ENCODE peak calls at places on chromosomes 2 and 18, in ten cellular contexts. One of them, this sample, is unnamed.

GRCh38 chr2:28751956-28752607 is 452 bp downstream of the PPP1CB start:
- DNase-seq in neuronal stem cell: no peak
- DNase-seq in effector CD4-positive, alpha-beta T cell: peak
- DNase-seq in PC-3: no peak
- DNase-seq in GM23248: peak
- DNase-seq in small intestine: peak
- DNase-seq in NCI-H187: no peak
- DNase-seq in T47D: no peak
- DNase-seq in GM10248: peak
- DNase-seq in fibroblast of mammary gland: no peak
- DNase-seq in this sample: no peak

GRCh38 chr2:239440511-239440959 is 39.7 kb upstream of the HDAC4 start:
- DNase-seq in neuronal stem cell: peak
- DNase-seq in effector CD4-positive, alpha-beta T cell: no peak
- DNase-seq in PC-3: no peak
- DNase-seq in GM23248: peak
- DNase-seq in small intestine: no peak
- DNase-seq in NCI-H187: no peak
- DNase-seq in T47D: no peak
- DNase-seq in GM10248: no peak
- DNase-seq in fibroblast of mammary gland: no peak
- DNase-seq in this sample: no peak

GRCh38 chr2:216690451-216691209 is 4.7 kb downstream of the IGFBP5 start:
- DNase-seq in neuronal stem cell: no peak
- DNase-seq in effector CD4-positive, alpha-beta T cell: no peak
- DNase-seq in PC-3: no peak
- DNase-seq in GM23248: peak
- DNase-seq in small intestine: no peak
- DNase-seq in NCI-H187: no peak
- DNase-seq in T47D: no peak
- DNase-seq in GM10248: no peak
- DNase-seq in fibroblast of mammary gland: peak
- DNase-seq in this sample: no peak

GRCh38 chr2:127047054-127047453 is 59.9 kb downstream of the BIN1 start:
- DNase-seq in neuronal stem cell: no peak
- DNase-seq in effector CD4-positive, alpha-beta T cell: no peak
- DNase-seq in PC-3: no peak
- DNase-seq in GM23248: no peak
- DNase-seq in small intestine: no peak
- DNase-seq in NCI-H187: no peak
- DNase-seq in T47D: no peak
- DNase-seq in GM10248: no peak
- DNase-seq in fibroblast of mammary gland: no peak
- DNase-seq in this sample: no peak

GRCh38 chr18:74796928-74797576 is 199.4 kb downstream of the ZNF407 start:
- DNase-seq in neuronal stem cell: no peak
- DNase-seq in effector CD4-positive, alpha-beta T cell: no peak
- DNase-seq in PC-3: peak
- DNase-seq in GM23248: peak
- DNase-seq in small intestine: no peak
- DNase-seq in NCI-H187: no peak
- DNase-seq in T47D: no peak
- DNase-seq in GM10248: peak
- DNase-seq in fibroblast of mammary gland: peak
- DNase-seq in this sample: no peak

GRCh38 chr2:65128297-65129190 is 1.4 kb downstream of the RAB1A start:
- DNase-seq in neuronal stem cell: no peak
- DNase-seq in effector CD4-positive, alpha-beta T cell: no peak
- DNase-seq in PC-3: peak
- DNase-seq in GM23248: peak
- DNase-seq in small intestine: peak
- DNase-seq in NCI-H187: no peak
- DNase-seq in T47D: no peak
- DNase-seq in GM10248: no peak
- DNase-seq in fibroblast of mammary gland: peak
- DNase-seq in this sample: no peak

GRCh38 chr2:30775833-30776232 is 31.4 kb downstream of the CAPN13 start:
- DNase-seq in neuronal stem cell: no peak
- DNase-seq in effector CD4-positive, alpha-beta T cell: no peak
- DNase-seq in PC-3: no peak
- DNase-seq in GM23248: no peak
- DNase-seq in small intestine: peak
- DNase-seq in NCI-H187: no peak
- DNase-seq in T47D: no peak
- DNase-seq in GM10248: no peak
- DNase-seq in fibroblast of mammary gland: no peak
- DNase-seq in this sample: no peak

GRCh38 chr18:75211721-75212625 is 1.4 kb downstream of the TSHZ1 start:
- DNase-seq in neuronal stem cell: peak
- DNase-seq in effector CD4-positive, alpha-beta T cell: no peak
- DNase-seq in PC-3: peak
- DNase-seq in GM23248: peak
- DNase-seq in small intestine: peak
- DNase-seq in NCI-H187: no peak
- DNase-seq in T47D: no peak
- DNase-seq in GM10248: peak
- DNase-seq in fibroblast of mammary gland: no peak
- DNase-seq in this sample: no peak

GRCh38 chr2:10397297-10397875 is 50.7 kb downstream of the ODC1 start:
- DNase-seq in neuronal stem cell: no peak
- DNase-seq in effector CD4-positive, alpha-beta T cell: no peak
- DNase-seq in PC-3: no peak
- DNase-seq in GM23248: no peak
- DNase-seq in small intestine: no peak
- DNase-seq in NCI-H187: no peak
- DNase-seq in T47D: no peak
- DNase-seq in GM10248: no peak
- DNase-seq in fibroblast of mammary gland: no peak
- DNase-seq in this sample: no peak

GRCh38 chr2:54653572-54654204 is 69.8 kb upstream of the EML6 start:
- DNase-seq in neuronal stem cell: no peak
- DNase-seq in effector CD4-positive, alpha-beta T cell: no peak
- DNase-seq in PC-3: no peak
- DNase-seq in GM23248: no peak
- DNase-seq in small intestine: no peak
- DNase-seq in NCI-H187: no peak
- DNase-seq in T47D: no peak
- DNase-seq in GM10248: no peak
- DNase-seq in fibroblast of mammary gland: no peak
- DNase-seq in this sample: no peak

GRCh38 chr2:128536925-128537620 is 218.4 kb upstream of the HS6ST1 start:
- DNase-seq in neuronal stem cell: peak
- DNase-seq in effector CD4-positive, alpha-beta T cell: no peak
- DNase-seq in PC-3: peak
- DNase-seq in GM23248: peak
- DNase-seq in small intestine: no peak
- DNase-seq in NCI-H187: no peak
- DNase-seq in T47D: no peak
- DNase-seq in GM10248: no peak
- DNase-seq in fibroblast of mammary gland: peak
- DNase-seq in this sample: no peak

GRCh38 chr2:97932975-97933662 is 62.6 kb downstream of the TMEM131 start:
- DNase-seq in neuronal stem cell: no peak
- DNase-seq in effector CD4-positive, alpha-beta T cell: no peak
- DNase-seq in PC-3: no peak
- DNase-seq in GM23248: no peak
- DNase-seq in small intestine: no peak
- DNase-seq in NCI-H187: no peak
- DNase-seq in T47D: no peak
- DNase-seq in GM10248: no peak
- DNase-seq in fibroblast of mammary gland: no peak
- DNase-seq in this sample: no peak

GRCh38 chr2:181658444-181658843 is 1.5 kb upstream of the CERKL start:
- DNase-seq in neuronal stem cell: no peak
- DNase-seq in effector CD4-positive, alpha-beta T cell: no peak
- DNase-seq in PC-3: no peak
- DNase-seq in GM23248: no peak
- DNase-seq in small intestine: peak
- DNase-seq in NCI-H187: no peak
- DNase-seq in T47D: no peak
- DNase-seq in GM10248: no peak
- DNase-seq in fibroblast of mammary gland: no peak
- DNase-seq in this sample: no peak

GRCh38 chr2:68245672-68246071 is 6.7 kb downstream of the PPP3R1 start:
- DNase-seq in neuronal stem cell: no peak
- DNase-seq in effector CD4-positive, alpha-beta T cell: no peak
- DNase-seq in PC-3: no peak
- DNase-seq in GM23248: no peak
- DNase-seq in small intestine: no peak
- DNase-seq in NCI-H187: no peak
- DNase-seq in T47D: no peak
- DNase-seq in GM10248: no peak
- DNase-seq in fibroblast of mammary gland: no peak
- DNase-seq in this sample: no peak

GRCh38 chr2:205644018-205644417 is 38.3 kb upstream of the NRP2 start:
- DNase-seq in neuronal stem cell: no peak
- DNase-seq in effector CD4-positive, alpha-beta T cell: no peak
- DNase-seq in PC-3: peak
- DNase-seq in GM23248: peak
- DNase-seq in small intestine: no peak
- DNase-seq in NCI-H187: no peak
- DNase-seq in T47D: no peak
- DNase-seq in GM10248: no peak
- DNase-seq in fibroblast of mammary gland: peak
- DNase-seq in this sample: no peak

GRCh38 chr18:78571063-78571785 is 408.4 kb upstream of the SALL3 start:
- DNase-seq in neuronal stem cell: no peak
- DNase-seq in effector CD4-positive, alpha-beta T cell: no peak
- DNase-seq in PC-3: no peak
- DNase-seq in GM23248: no peak
- DNase-seq in small intestine: no peak
- DNase-seq in NCI-H187: no peak
- DNase-seq in T47D: no peak
- DNase-seq in GM10248: no peak
- DNase-seq in fibroblast of mammary gland: no peak
- DNase-seq in this sample: no peak

GRCh38 chr2:232490221-232491138 is 2.8 kb upstream of the ECEL1 start:
- DNase-seq in neuronal stem cell: no peak
- DNase-seq in effector CD4-positive, alpha-beta T cell: no peak
- DNase-seq in PC-3: no peak
- DNase-seq in GM23248: no peak
- DNase-seq in small intestine: no peak
- DNase-seq in NCI-H187: no peak
- DNase-seq in T47D: no peak
- DNase-seq in GM10248: no peak
- DNase-seq in fibroblast of mammary gland: no peak
- DNase-seq in this sample: no peak

GRCh38 chr2:161992526-161992925 is 81.5 kb downstream of the DPP4 start:
- DNase-seq in neuronal stem cell: no peak
- DNase-seq in effector CD4-positive, alpha-beta T cell: peak
- DNase-seq in PC-3: no peak
- DNase-seq in GM23248: no peak
- DNase-seq in small intestine: peak
- DNase-seq in NCI-H187: no peak
- DNase-seq in T47D: no peak
- DNase-seq in GM10248: no peak
- DNase-seq in fibroblast of mammary gland: no peak
- DNase-seq in this sample: no peak

GRCh38 chr2:140108706-140109472 is 1328.7 kb upstream of the NXPH2 start:
- DNase-seq in neuronal stem cell: no peak
- DNase-seq in effector CD4-positive, alpha-beta T cell: no peak
- DNase-seq in PC-3: peak
- DNase-seq in GM23248: no peak
- DNase-seq in small intestine: no peak
- DNase-seq in NCI-H187: no peak
- DNase-seq in T47D: no peak
- DNase-seq in GM10248: no peak
- DNase-seq in fibroblast of mammary gland: no peak
- DNase-seq in this sample: no peak

GRCh38 chr2:219254590-219255219 is 987 bp upstream of the TUBA4A start:
- DNase-seq in neuronal stem cell: no peak
- DNase-seq in effector CD4-positive, alpha-beta T cell: peak
- DNase-seq in PC-3: no peak
- DNase-seq in GM23248: peak
- DNase-seq in small intestine: peak
- DNase-seq in NCI-H187: no peak
- DNase-seq in T47D: no peak
- DNase-seq in GM10248: peak
- DNase-seq in fibroblast of mammary gland: no peak
- DNase-seq in this sample: peak

GRCh38 chr2:67656875-67657274 is 259.7 kb downstream of the ETAA1 start:
- DNase-seq in neuronal stem cell: no peak
- DNase-seq in effector CD4-positive, alpha-beta T cell: no peak
- DNase-seq in PC-3: no peak
- DNase-seq in GM23248: peak
- DNase-seq in small intestine: no peak
- DNase-seq in NCI-H187: no peak
- DNase-seq in T47D: no peak
- DNase-seq in GM10248: no peak
- DNase-seq in fibroblast of mammary gland: peak
- DNase-seq in this sample: no peak

GRCh38 chr2:100748673-100749072 is 71.3 kb upstream of the NPAS2 start:
- DNase-seq in neuronal stem cell: no peak
- DNase-seq in effector CD4-positive, alpha-beta T cell: no peak
- DNase-seq in PC-3: no peak
- DNase-seq in GM23248: peak
- DNase-seq in small intestine: no peak
- DNase-seq in NCI-H187: no peak
- DNase-seq in T47D: no peak
- DNase-seq in GM10248: no peak
- DNase-seq in fibroblast of mammary gland: no peak
- DNase-seq in this sample: no peak

GRCh38 chr18:48607049-48607984 is 68.5 kb downstream of the CTIF start:
- DNase-seq in neuronal stem cell: no peak
- DNase-seq in effector CD4-positive, alpha-beta T cell: no peak
- DNase-seq in PC-3: no peak
- DNase-seq in GM23248: peak
- DNase-seq in small intestine: no peak
- DNase-seq in NCI-H187: no peak
- DNase-seq in T47D: no peak
- DNase-seq in GM10248: no peak
- DNase-seq in fibroblast of mammary gland: peak
- DNase-seq in this sample: no peak

GRCh38 chr2:47069628-47070154 is 85.4 kb downstream of the STPG4 start:
- DNase-seq in neuronal stem cell: peak
- DNase-seq in effector CD4-positive, alpha-beta T cell: no peak
- DNase-seq in PC-3: peak
- DNase-seq in GM23248: peak
- DNase-seq in small intestine: peak
- DNase-seq in NCI-H187: no peak
- DNase-seq in T47D: peak
- DNase-seq in GM10248: no peak
- DNase-seq in fibroblast of mammary gland: no peak
- DNase-seq in this sample: no peak

GRCh38 chr2:48733067-48733503 is 22.4 kb downstream of the LHCGR start:
- DNase-seq in neuronal stem cell: no peak
- DNase-seq in effector CD4-positive, alpha-beta T cell: no peak
- DNase-seq in PC-3: no peak
- DNase-seq in GM23248: no peak
- DNase-seq in small intestine: no peak
- DNase-seq in NCI-H187: peak
- DNase-seq in T47D: no peak
- DNase-seq in GM10248: no peak
- DNase-seq in fibroblast of mammary gland: no peak
- DNase-seq in this sample: no peak

GRCh38 chr2:134491796-134492441 is 226.9 kb downstream of the TMEM163 start:
- DNase-seq in neuronal stem cell: no peak
- DNase-seq in effector CD4-positive, alpha-beta T cell: no peak
- DNase-seq in PC-3: peak
- DNase-seq in GM23248: no peak
- DNase-seq in small intestine: peak
- DNase-seq in NCI-H187: no peak
- DNase-seq in T47D: peak
- DNase-seq in GM10248: no peak
- DNase-seq in fibroblast of mammary gland: no peak
- DNase-seq in this sample: no peak

GRCh38 chr18:74146756-74147155 is 878 bp downstream of the FBXO15 start:
- DNase-seq in neuronal stem cell: no peak
- DNase-seq in effector CD4-positive, alpha-beta T cell: no peak
- DNase-seq in PC-3: no peak
- DNase-seq in GM23248: peak
- DNase-seq in small intestine: no peak
- DNase-seq in NCI-H187: no peak
- DNase-seq in T47D: no peak
- DNase-seq in GM10248: no peak
- DNase-seq in fibroblast of mammary gland: no peak
- DNase-seq in this sample: no peak

GRCh38 chr2:170465241-170465640 is 249.9 kb upstream of the SP5 start:
- DNase-seq in neuronal stem cell: no peak
- DNase-seq in effector CD4-positive, alpha-beta T cell: no peak
- DNase-seq in PC-3: peak
- DNase-seq in GM23248: no peak
- DNase-seq in small intestine: no peak
- DNase-seq in NCI-H187: no peak
- DNase-seq in T47D: no peak
- DNase-seq in GM10248: no peak
- DNase-seq in fibroblast of mammary gland: peak
- DNase-seq in this sample: no peak